ENCODE peak calls at places on chromosomes 13 and 19, in four cellular contexts. O is BE2C, H is right atrium auricular region, C is ascending aorta. V is an unnamed sample.

GRCh38 chr13:109862627-109863026 is 76.2 kb upstream of the IRS2 start:
- DNase-seq in O (no peak), H (no peak), C (no peak), V (no peak)

GRCh38 chr19:54418030-54418929 is 3.0 kb downstream of the TTYH1 start:
- DNase-seq in O (no peak), H (no peak), C (no peak), V (no peak)

GRCh38 chr13:113489171-113489548 is 1.4 kb downstream of the DCUN1D2 start:
- DNase-seq in O (no peak), H (no peak), C (no peak), V (no peak)

GRCh38 chr13:28657784-28658538 is 969 bp upstream of the POMP start:
- DNase-seq in O (no peak), H (no peak), C (no peak), V (no peak)

GRCh38 chr13:113275387-113275786 is 21.7 kb upstream of the LAMP1 start:
- DNase-seq in O (peak), H (no peak), C (no peak), V (no peak)

GRCh38 chr13:29429496-29429895 is 166.0 kb downstream of the SLC7A1 start:
- DNase-seq in O (no peak), H (no peak), C (no peak), V (no peak)

GRCh38 chr19:1977116-1977515 is 36.1 kb downstream of the CSNK1G2 start:
- DNase-seq in O (no peak), H (no peak), C (no peak), V (no peak)

GRCh38 chr13:46871557-46871956 is 25.3 kb downstream of the HTR2A start:
- DNase-seq in O (no peak), H (no peak), C (no peak), V (no peak)

GRCh38 chr13:113322043-113322461 is 25.0 kb downstream of the LAMP1 start:
- DNase-seq in O (no peak), H (no peak), C (no peak), V (no peak)

GRCh38 chr19:53927745-53928144 is 18.7 kb downstream of the CACNG7 start:
- DNase-seq in O (no peak), H (no peak), C (no peak), V (no peak)

GRCh38 chr13:84279166-84279565 is 396.9 kb upstream of the SLITRK1 start:
- DNase-seq in O (no peak), H (no peak), C (no peak), V (no peak)

GRCh38 chr13:31105856-31106255 is 55.8 kb downstream of the HSPH1 start:
- DNase-seq in O (no peak), H (no peak), C (peak), V (no peak)

GRCh38 chr13:44816701-44817684 is 172.3 kb downstream of the NUFIP1 start:
- DNase-seq in O (no peak), H (no peak), C (no peak), V (no peak)

GRCh38 chr19:51473009-51473707 is 5.2 kb upstream of the CEACAM18 start:
- DNase-seq in O (peak), H (peak), C (peak), V (no peak)

GRCh38 chr13:102276479-102276878 is 125.4 kb downstream of the FGF14 start:
- DNase-seq in O (no peak), H (no peak), C (no peak), V (no peak)

GRCh38 chr19:55253264-55253663 is 5.6 kb downstream of the PPP6R1 start:
- DNase-seq in O (no peak), H (no peak), C (no peak), V (no peak)

GRCh38 chr13:43804461-43805070 is 17.8 kb upstream of the ENOX1 start:
- DNase-seq in O (peak), H (no peak), C (no peak), V (no peak)

GRCh38 chr13:41842029-41842428 is 118.9 kb downstream of the VWA8 start:
- DNase-seq in O (no peak), H (no peak), C (no peak), V (no peak)

GRCh38 chr13:114309806-114310410 is 4.4 kb upstream of the CHAMP1 start:
- DNase-seq in O (no peak), H (peak), C (no peak), V (no peak)

GRCh38 chr19:57870225-57870624 is 18.6 kb downstream of the ZNF814 start:
- DNase-seq in O (no peak), H (no peak), C (no peak), V (no peak)

GRCh38 chr19:10748924-10749434 is 31.1 kb downstream of the DNM2 start:
- DNase-seq in O (peak), H (no peak), C (no peak), V (no peak)

GRCh38 chr13:39100996-39101751 is 62.9 kb downstream of the NHLRC3 start:
- DNase-seq in O (no peak), H (no peak), C (no peak), V (no peak)

GRCh38 chr19:3046621-3047306 is 15.5 kb downstream of the TLE5 start:
- DNase-seq in O (no peak), H (no peak), C (no peak), V (no peak)

GRCh38 chr13:24264976-24265375 is 44.4 kb upstream of the C1QTNF9 start:
- DNase-seq in O (no peak), H (peak), C (no peak), V (no peak)

GRCh38 chr13:23789576-23790346 is 99.4 kb downstream of the MIPEP start:
- DNase-seq in O (no peak), H (no peak), C (no peak), V (no peak)

GRCh38 chr13:40148742-40149141 is 493.3 kb downstream of the COG6 start:
- DNase-seq in O (no peak), H (no peak), C (no peak), V (no peak)

GRCh38 chr19:326851-327250 is 17.7 kb downstream of the MIER2 start:
- DNase-seq in O (no peak), H (no peak), C (no peak), V (no peak)

GRCh38 chr19:4379383-4380253 is 20.7 kb downstream of the SH3GL1 start:
- DNase-seq in O (no peak), H (no peak), C (no peak), V (no peak)

GRCh38 chr19:28710278-28710677 is 502.7 kb downstream of the UQCRFS1 start:
- DNase-seq in O (no peak), H (no peak), C (no peak), V (peak)

GRCh38 chr13:48400820-48401219 is 12.1 kb downstream of the LPAR6 start:
- DNase-seq in O (no peak), H (no peak), C (no peak), V (peak)

GRCh38 chr13:109389456-109389855 is 396.9 kb downstream of the IRS2 start:
- DNase-seq in O (no peak), H (peak), C (no peak), V (no peak)

GRCh38 chr19:43765109-43765876 is 10.5 kb upstream of the SMG9 start:
- DNase-seq in O (no peak), H (peak), C (peak), V (peak)

GRCh38 chr19:48752511-48753365 is at the start of gene FUT1:
- DNase-seq in O (peak), H (peak), C (no peak), V (no peak)

GRCh38 chr13:28583661-28584091 is 75.3 kb upstream of the POMP start:
- DNase-seq in O (no peak), H (no peak), C (no peak), V (no peak)

GRCh38 chr13:74770361-74770760 is 636.2 kb upstream of the KLF12 start:
- DNase-seq in O (no peak), H (no peak), C (no peak), V (peak)

GRCh38 chr19:13951043-13951442 is 1.3 kb upstream of the DCAF15 start:
- DNase-seq in O (no peak), H (no peak), C (no peak), V (no peak)

GRCh38 chr19:13954185-13954584 is 1.9 kb downstream of the DCAF15 start:
- DNase-seq in O (no peak), H (no peak), C (no peak), V (no peak)

GRCh38 chr19:13951799-13952153 is 533 bp upstream of the DCAF15 start:
- DNase-seq in O (no peak), H (no peak), C (no peak), V (no peak)

GRCh38 chr19:13952154-13953020 is at the start of gene DCAF15:
- DNase-seq in O (peak), H (peak), C (peak), V (peak)

GRCh38 chr19:13953021-13953531 is 767 bp downstream of the DCAF15 start:
- DNase-seq in O (no peak), H (no peak), C (no peak), V (no peak)
- TF ChIP-seq CTCF in O (no peak), H (no peak), C (no peak), V (peak)

DNA sequence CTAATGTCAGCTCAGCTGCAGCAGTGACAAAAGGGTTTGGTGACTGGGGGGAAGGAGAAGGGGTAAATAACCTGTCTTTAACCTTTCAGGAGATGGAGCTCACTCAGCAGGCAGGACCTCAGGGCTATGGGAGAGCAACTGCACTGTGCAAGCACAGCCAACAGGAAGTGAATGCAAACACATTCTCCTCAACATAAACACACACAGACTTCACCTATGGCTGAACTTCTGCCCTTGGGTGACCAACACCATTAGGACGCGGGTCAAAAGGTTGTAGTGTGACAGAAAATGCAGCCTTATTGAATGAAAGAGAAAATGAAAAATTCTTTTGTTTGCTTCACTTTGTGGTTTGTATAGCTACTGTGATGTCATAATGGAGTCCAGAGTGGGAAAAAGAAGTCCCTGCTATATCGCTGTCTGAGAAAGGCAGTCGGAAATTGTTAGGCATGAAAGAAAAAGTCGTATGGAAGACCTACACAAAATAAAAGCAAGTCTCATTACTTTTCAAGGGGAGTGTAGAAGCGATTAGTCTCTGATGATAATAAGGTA is 323.1 kb downstream of the NDFIP2 start:
- DNase-seq in O (no peak), H (no peak), C (no peak), V (no peak)
- H3K4me3 ChIP-seq in O (no peak), H (no peak), C (no peak), V (no peak)

DNA sequence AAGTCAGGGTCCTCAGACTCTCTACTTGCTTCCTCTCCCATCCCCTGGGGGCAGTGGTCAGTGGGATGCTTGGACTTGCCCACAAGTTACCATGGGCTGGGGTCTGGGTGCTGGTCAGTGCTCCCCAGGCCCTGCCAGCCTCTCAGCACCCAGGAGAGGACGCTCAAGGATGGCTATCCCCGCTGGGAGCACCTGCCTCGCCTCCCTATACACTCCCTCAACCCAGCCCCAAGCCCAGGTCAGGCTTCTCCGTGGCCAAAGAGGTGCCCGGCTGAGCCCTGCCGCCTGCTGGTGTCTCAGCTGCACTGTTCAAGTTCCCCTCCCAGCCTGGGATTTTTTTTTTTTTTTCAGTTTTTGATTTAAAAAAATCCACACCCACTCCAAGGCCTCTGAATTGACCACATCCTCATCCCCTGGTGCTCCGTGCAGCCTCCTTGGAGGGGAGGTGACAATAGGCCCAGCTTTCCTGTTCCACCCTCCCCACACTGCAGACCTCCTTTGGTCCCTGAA is 10.8 kb downstream of the F2RL3 start:
- DNase-seq in O (peak), H (no peak), C (no peak), V (no peak)
- TF ChIP-seq CTCF in O (peak), H (peak), C (peak), V (peak)

GRCh38 chr19:18304194-18304495 is 18.7 kb downstream of the LSM4 start:
- DNase-seq in O (no peak), H (no peak), C (peak), V (no peak)
- H3K4me3 ChIP-seq in O (peak), H (peak), C (peak), V (peak)

GRCh38 chr13:99393791-99394735 is 86.9 kb upstream of the GPR183 start:
- DNase-seq in O (no peak), H (no peak), C (peak), V (no peak)
- TF ChIP-seq CTCF in O (no peak), H (no peak), C (no peak), V (no peak)

DNA sequence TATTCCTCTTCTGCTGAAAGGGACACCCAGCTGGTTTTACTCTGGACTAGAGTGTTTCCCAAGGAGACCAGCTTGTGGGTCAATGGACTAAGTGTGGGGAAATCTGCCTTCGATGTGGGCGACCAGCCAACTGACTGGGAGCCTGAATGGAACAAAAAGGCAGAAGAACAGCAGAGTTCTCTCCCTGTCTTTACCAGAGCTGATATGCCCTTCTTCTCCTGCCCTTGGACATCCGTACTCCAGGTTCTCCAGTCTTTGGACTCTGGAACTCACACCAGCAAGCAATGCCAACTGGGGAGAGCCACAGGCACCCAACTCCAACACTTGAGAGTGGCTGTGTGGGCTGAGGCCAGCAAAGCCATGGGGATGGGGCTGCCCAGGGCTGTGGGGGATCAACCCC is 32.3 kb downstream of the MRPL57 start:
- DNase-seq in O (no peak), H (no peak), C (no peak), V (no peak)
- H3K4me3 ChIP-seq in O (no peak), H (no peak), C (no peak), V (no peak)

GRCh38 chr13:106533940-106534843 is 1.3 kb downstream of the EFNB2 start:
- DNase-seq in O (peak), H (no peak), C (peak), V (no peak)
- TF ChIP-seq CTCF in O (no peak), H (no peak), C (no peak), V (no peak)

DNA sequence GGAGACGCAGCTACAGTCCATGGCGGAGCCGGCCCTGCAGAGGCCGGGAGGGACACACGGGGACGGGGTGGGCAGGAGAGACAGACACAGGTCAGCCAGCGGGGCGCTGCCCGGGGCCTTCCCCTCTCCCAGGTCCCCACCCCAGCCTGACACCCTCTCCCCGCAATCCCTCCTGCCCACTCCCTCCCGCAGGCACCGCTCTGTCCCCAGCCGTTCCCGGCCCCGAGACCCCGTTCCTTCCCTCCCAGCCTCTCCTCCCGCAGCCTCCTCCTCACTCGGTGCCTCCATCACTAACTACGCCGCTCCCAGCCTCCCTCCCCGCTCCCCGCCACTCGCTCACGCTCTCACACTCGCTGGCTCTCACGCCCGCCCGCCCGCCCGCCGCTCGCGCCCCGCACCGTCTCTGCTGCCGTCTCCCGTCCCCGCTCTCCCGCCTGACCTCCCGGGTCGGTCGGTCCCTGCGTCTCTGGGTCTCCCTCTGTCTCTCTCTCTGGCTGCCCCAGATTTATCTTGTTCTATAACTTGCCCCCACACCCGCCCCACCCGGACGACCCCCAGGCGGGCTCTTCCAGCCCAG is 15.3 kb downstream of the ERFL start:
- DNase-seq in O (no peak), H (no peak), C (no peak), V (no peak)
- H3K4me3 ChIP-seq in O (no peak), H (no peak), C (no peak), V (no peak)

GRCh38 chr19:40443930-40444180 is 280 bp downstream of the SERTAD3 start:
- DNase-seq in O (no peak), H (no peak), C (no peak), V (no peak)

GRCh38 chr19:40445637-40445944 is 1.5 kb upstream of the SERTAD3 start:
- DNase-seq in O (no peak), H (no peak), C (no peak), V (no peak)

GRCh38 chr19:40444181-40445005 is at the start of gene SERTAD3:
- DNase-seq in O (peak), H (peak), C (peak), V (peak)

GRCh38 chr19:40445945-40446784 is 2.0 kb upstream of the SERTAD3 start:
- DNase-seq in O (no peak), H (no peak), C (no peak), V (no peak)

GRCh38 chr19:40445006-40445312 is 824 bp upstream of the SERTAD3 start:
- DNase-seq in O (no peak), H (no peak), C (no peak), V (no peak)
- TF ChIP-seq CTCF in O (no peak), H (no peak), C (no peak), V (no peak)

V was measured in AG04449.